ENCODE peak calls at places on chromosomes 1 and 21, in five cellular contexts. Y, B, R, Q and V are unnamed samples.

GRCh38 chr1:200659269-200659668 is 10.4 kb downstream of the DDX59 start:
- DNase-seq in Y (no peak), B (no peak), Q (no peak), R (peak; percentile 79), V (no peak)

GRCh38 chr1:156886583-156887302 is 6.8 kb upstream of the PEAR1 start:
- DNase-seq in Q (no peak), Y (no peak), R (no peak), B (no peak), V (no peak)

GRCh38 chr1:66607458-66607857 is 73.5 kb downstream of the SGIP1 start:
- DNase-seq in B (no peak), R (no peak), Y (no peak), Q (no peak), V (peak; percentile 43)

GRCh38 chr1:29704430-29704829 is 468.1 kb downstream of the PTPRU start:
- DNase-seq in B (no peak), Y (no peak), R (no peak), Q (peak; percentile 2), V (no peak)

GRCh38 chr1:12593621-12594066 is 24.4 kb downstream of the DHRS3 start:
- DNase-seq in R (peak; percentile 65), Q (no peak), B (no peak), Y (no peak), V (no peak)

GRCh38 chr1:22447581-22448215 is 4.0 kb upstream of the ZBTB40 start:
- DNase-seq in Q (no peak), Y (no peak), B (no peak), R (peak; percentile 68), V (no peak)

GRCh38 chr1:13725714-13726175 is 25.8 kb downstream of the PRDM2 start:
- DNase-seq in Q (no peak), B (no peak), Y (no peak), R (peak; percentile 58), V (peak; percentile 76)

GRCh38 chr1:109392037-109392787 is 5.5 kb downstream of the SORT1 start:
- DNase-seq in R (peak; percentile 45), Q (no peak), Y (no peak), B (no peak), V (peak; percentile 15)

GRCh38 chr1:25622526-25622925 is 5.9 kb downstream of the MAN1C1 start:
- DNase-seq in Y (no peak), R (no peak), Q (no peak), B (no peak), V (no peak)

GRCh38 chr1:49333946-49334345 is 557.3 kb upstream of the BEND5 start:
- DNase-seq in R (no peak), Q (no peak), B (no peak), Y (no peak), V (no peak)

GRCh38 chr1:106975944-106976343 is 80.5 kb upstream of the PRMT6 start:
- DNase-seq in R (no peak), B (no peak), Q (no peak), Y (no peak), V (peak; percentile 7)

GRCh38 chr1:73980324-73981040 is 217.5 kb downstream of the LRRIQ3 start:
- DNase-seq in Q (no peak), Y (no peak), R (peak; percentile 69), B (no peak), V (no peak)

GRCh38 chr1:7290971-7291970 is 479.8 kb upstream of the VAMP3 start:
- DNase-seq in Q (no peak), Y (no peak), R (no peak), B (no peak), V (no peak)

GRCh38 chr21:28150778-28151177 is 841.9 kb downstream of the LTN1 start:
- DNase-seq in Y (no peak), B (no peak), R (no peak), Q (no peak), V (no peak)

GRCh38 chr1:97091263-97091662 is 369.7 kb downstream of the PTBP2 start:
- DNase-seq in Q (no peak), Y (no peak), B (no peak), R (no peak), V (no peak)

GRCh38 chr1:19311503-19311930 is 427 bp downstream of the AKR7A2 start:
- DNase-seq in R (no peak), B (no peak), Q (no peak), Y (no peak), V (no peak)